ENCODE peak calls at places on chromosomes 2 and 18, in seven cellular contexts. Z, P, W, B, L, G and F are unnamed samples.

GRCh38 chr2:241848761-241849615 is 9.7 kb downstream of the PDCD1 start:
- DNase-seq in Z (no peak), P (no peak), W (peak; percentile 59), B (no peak), L (no peak), G (no peak), F (no peak)

GRCh38 chr2:241637233-241638062 is at the start of gene ATG4B:
- DNase-seq in Z (peak; percentile 89), P (peak; percentile 88), W (peak; percentile 91), B (peak; percentile 92), L (peak; percentile 82), G (peak; percentile 88), F (peak; percentile 97)

GRCh38 chr2:62197017-62197586 is 1.2 kb downstream of the B3GNT2 start:
- DNase-seq in Z (no peak), P (no peak), W (no peak), B (peak; percentile 57), L (no peak), G (no peak), F (no peak)

GRCh38 chr2:54471221-54471711 is 15.1 kb downstream of the SPTBN1 start:
- DNase-seq in Z (peak; percentile 64), P (no peak), W (no peak), B (no peak), L (peak; percentile 81), G (peak; percentile 65), F (no peak)

GRCh38 chr2:98486374-98486981 is 41.8 kb downstream of the INPP4A start:
- DNase-seq in Z (no peak), P (no peak), W (peak; percentile 48), B (no peak), L (no peak), G (no peak), F (no peak)

GRCh38 chr2:37390777-37391176 is 46.3 kb downstream of the QPCT start:
- DNase-seq in Z (no peak), P (no peak), W (no peak), B (no peak), L (no peak), G (no peak), F (no peak)

GRCh38 chr18:896315-896714 is 8.4 kb upstream of the ADCYAP1 start:
- DNase-seq in Z (no peak), P (no peak), W (no peak), B (no peak), L (no peak), G (no peak), F (no peak)

GRCh38 chr2:137951606-137952005 is 12.7 kb upstream of the HNMT start:
- DNase-seq in Z (peak; percentile 61), P (no peak), W (no peak), B (no peak), L (peak; percentile 84), G (no peak), F (no peak)

GRCh38 chr18:363327-364115 is 95.7 kb upstream of the THOC1 start:
- DNase-seq in Z (peak; percentile 90), P (no peak), W (no peak), B (no peak), L (peak; percentile 20), G (peak; percentile 79), F (no peak)

GRCh38 chr2:171793691-171794678 is 100.1 kb downstream of the SLC25A12 start:
- DNase-seq in Z (peak; percentile 48), P (no peak), W (no peak), B (no peak), L (peak; percentile 6), G (no peak), F (no peak)

DNA sequence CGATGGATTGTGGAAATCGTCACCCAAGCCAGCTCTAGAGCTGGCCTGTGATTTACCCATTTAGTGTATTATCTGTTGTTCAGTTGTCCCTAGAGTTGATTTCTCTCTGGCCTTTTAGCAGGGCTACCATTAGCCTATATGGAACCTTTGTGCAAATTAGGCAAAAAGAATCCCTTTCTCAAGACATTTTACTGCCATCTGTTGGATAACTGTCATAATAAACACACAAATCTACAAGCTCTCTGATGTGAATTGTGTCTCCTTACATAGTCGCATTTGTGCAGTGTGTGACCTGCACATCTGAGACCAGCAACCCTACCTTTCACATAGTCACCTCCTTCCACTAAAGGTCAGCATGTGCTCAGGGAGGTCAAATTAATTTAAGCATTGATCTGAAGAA is 34.0 kb downstream of the LOXHD1 start:
- DNase-seq in Z (peak; percentile 5), P (no peak), W (no peak), B (no peak), L (peak; percentile 15), G (peak; percentile 22), F (no peak)
- TF ChIP-seq CTCF in Z (peak; percentile 11), P (no peak), W (no peak), B (peak; percentile 11), L (peak; percentile 20), G (peak; percentile 10), F (no peak)

GRCh38 chr18:73331212-73331772 is 463.5 kb upstream of the NETO1 start:
- DNase-seq in Z (no peak), P (no peak), W (no peak), B (no peak), L (no peak), G (no peak), F (no peak)
- TF ChIP-seq CTCF in Z (no peak), P (no peak), W (no peak), B (no peak), L (no peak), G (no peak), F (no peak)

GRCh38 chr18:2980607-2980923 is 32.4 kb downstream of the LPIN2 start:
- DNase-seq in Z (no peak), P (no peak), W (no peak), B (no peak), L (no peak), G (no peak), F (no peak)
- TF ChIP-seq CTCF in Z (no peak), P (no peak), W (no peak), B (no peak), L (no peak), G (no peak), F (no peak)

GRCh38 chr2:86025229-86025820 is 80.4 kb downstream of the POLR1A start:
- DNase-seq in Z (no peak), P (no peak), W (no peak), B (no peak), L (no peak), G (peak; percentile 4), F (no peak)
- TF ChIP-seq CTCF in Z (peak; percentile 21), P (no peak), W (no peak), B (no peak), L (no peak), G (no peak), F (no peak)

DNA sequence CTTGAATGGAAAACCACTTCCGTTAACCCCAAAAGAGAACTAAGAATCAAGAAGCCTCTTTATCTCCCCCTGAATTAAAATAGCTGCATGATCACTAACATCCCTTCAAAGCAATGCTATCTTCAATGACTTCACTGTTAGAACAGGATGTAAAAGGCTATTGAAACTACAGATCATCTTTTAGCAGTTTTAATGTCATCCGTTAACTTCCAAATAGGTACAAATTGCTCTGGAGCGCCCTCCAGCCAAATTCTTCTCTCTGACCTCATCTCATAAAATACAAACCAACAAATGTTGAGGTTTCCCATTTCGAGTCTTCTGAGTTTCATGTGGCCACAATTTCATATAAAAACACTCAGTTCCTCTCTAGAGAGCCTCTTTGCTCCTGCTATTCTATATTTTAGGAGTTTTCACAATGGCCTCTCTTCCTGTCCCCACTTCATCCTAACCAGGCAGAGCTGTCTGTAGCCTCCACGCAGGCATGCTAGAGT is 38.0 kb downstream of the B4GALT6 start:
- DNase-seq in Z (no peak), P (no peak), W (no peak), B (no peak), L (no peak), G (no peak), F (no peak)
- TF ChIP-seq CTCF in Z (no peak), P (no peak), W (no peak), B (no peak), L (no peak), G (no peak), F (no peak)

GRCh38 chr2:12175323-12175722 is 428.9 kb downstream of the LPIN1 start:
- DNase-seq in Z (no peak), P (no peak), W (no peak), B (no peak), L (no peak), G (no peak), F (no peak)

GRCh38 chr2:12173943-12174340 is 427.5 kb downstream of the LPIN1 start:
- DNase-seq in Z (no peak), P (no peak), W (no peak), B (no peak), L (no peak), G (no peak), F (no peak)

GRCh38 chr2:12170151-12170550 is 423.7 kb downstream of the LPIN1 start:
- DNase-seq in Z (no peak), P (no peak), W (no peak), B (no peak), L (peak; percentile 38), G (no peak), F (no peak)

GRCh38 chr2:12176621-12177020 is 430.2 kb downstream of the LPIN1 start:
- DNase-seq in Z (no peak), P (no peak), W (no peak), B (no peak), L (no peak), G (no peak), F (no peak)

DNA sequence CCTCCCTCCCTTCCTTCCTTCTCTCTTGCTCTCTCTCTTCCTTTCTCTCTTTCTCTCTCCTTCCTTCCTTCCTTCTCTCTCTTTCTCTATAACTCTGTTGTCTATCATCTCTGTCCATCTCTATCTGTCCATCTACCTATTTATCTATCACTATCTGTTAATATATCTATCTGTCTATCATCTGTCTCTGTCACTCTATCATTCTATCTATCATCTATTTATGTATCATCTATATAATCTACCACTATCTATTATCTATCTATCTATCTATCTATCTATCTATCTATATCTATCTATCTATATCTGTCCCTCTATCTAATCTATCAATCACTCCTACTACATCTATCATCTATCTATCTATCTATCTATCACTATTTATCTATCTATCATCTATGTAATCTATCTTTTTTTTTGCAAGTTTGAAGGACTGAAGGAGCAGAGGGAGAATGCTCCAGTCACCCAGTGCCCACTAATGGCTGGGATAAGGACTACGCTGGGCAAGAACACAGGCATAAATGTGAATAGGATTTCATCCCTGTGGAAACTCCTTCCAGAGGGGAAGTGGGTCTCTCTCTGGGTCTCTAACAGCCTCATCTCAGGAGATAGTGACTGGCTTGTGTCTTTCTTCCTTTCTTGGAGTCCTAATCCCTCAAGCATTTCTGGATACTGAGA is 427.0 kb downstream of the LPIN1 start:
- DNase-seq in Z (peak; percentile 21), P (no peak), W (no peak), B (no peak), L (peak; percentile 20), G (peak; percentile 54), F (no peak)
- TF ChIP-seq CTCF in Z (peak; percentile 61), P (no peak), W (no peak), B (no peak), L (peak; percentile 54), G (peak; percentile 57), F (no peak)

GRCh38 chr2:120254178-120254577 is 1.5 kb downstream of the RALB start:
- DNase-seq in Z (no peak), P (no peak), W (peak; percentile 35), B (no peak), L (peak; percentile 25), G (no peak), F (no peak)

GRCh38 chr2:120252207-120253020 is at the start of gene RALB:
- DNase-seq in Z (peak; percentile 99), P (peak; percentile 100), W (peak; percentile 100), B (peak; percentile 100), L (peak; percentile 97), G (peak; percentile 98), F (peak; percentile 100)

GRCh38 chr2:120251863-120252206 is 817 bp upstream of the RALB start:
- DNase-seq in Z (no peak), P (no peak), W (no peak), B (no peak), L (no peak), G (no peak), F (no peak)

GRCh38 chr2:120251077-120251476 is 1.6 kb upstream of the RALB start:
- DNase-seq in Z (no peak), P (no peak), W (peak; percentile 33), B (no peak), L (no peak), G (no peak), F (no peak)

GRCh38 chr2:120253021-120253882 is 600 bp downstream of the RALB start:
- DNase-seq in Z (peak; percentile 70), P (peak; percentile 88), W (peak; percentile 94), B (peak; percentile 94), L (peak; percentile 78), G (peak; percentile 85), F (peak; percentile 98)
- TF ChIP-seq CTCF in Z (peak; percentile 50), P (peak; percentile 46), W (no peak), B (peak; percentile 58), L (peak; percentile 58), G (peak; percentile 51), F (peak; percentile 44)